ENCODE peak calls at places on chromosomes 4 and X, in five cellular contexts. L is HCT116, P is cardiac fibroblast, G is AG09309, U is progenitor cell of endocrine pancreas. D is an unnamed sample.

GRCh38 chrX:13033193-13033592 is 11.2 kb downstream of the FAM9C start:
- DNase-seq in U (no peak), L (no peak), P (no peak), G (no peak), D (no peak)

GRCh38 chr4:144499777-144500176 is 146.2 kb upstream of the HHIP start:
- DNase-seq in L (no peak), U (no peak), P (no peak), G (no peak), D (no peak)

GRCh38 chr4:164874791-164875190 is 2.2 kb upstream of the APELA start:
- DNase-seq in G (no peak), L (no peak), P (no peak), U (no peak), D (no peak)

GRCh38 chr4:15063341-15063740 is 61.1 kb downstream of the CPEB2 start:
- DNase-seq in P (no peak), L (no peak), G (no peak), U (no peak), D (no peak)

GRCh38 chr4:176708771-176709311 is 83.9 kb downstream of the VEGFC start:
- DNase-seq in G (no peak), U (no peak), P (no peak), L (no peak), D (no peak)

GRCh38 chrX:37692918-37693317 is 7.3 kb downstream of the XK start:
- DNase-seq in G (no peak), L (no peak), P (no peak), U (no peak), D (no peak)

GRCh38 chr4:140943486-140943885 is 187.3 kb upstream of the TBC1D9 start:
- DNase-seq in U (no peak), P (peak; percentile 54), G (no peak), L (no peak), D (no peak)

GRCh38 chr4:105622269-105622668 is 69.8 kb downstream of the ARHGEF38 start:
- DNase-seq in U (no peak), G (no peak), L (no peak), P (peak; percentile 87), D (peak; percentile 59)

GRCh38 chr4:45518832-45519231 is 605.0 kb downstream of the GABRG1 start:
- DNase-seq in L (no peak), U (no peak), P (no peak), G (no peak), D (no peak)

GRCh38 chrX:97481228-97481627 is 597.5 kb downstream of the RPA4 start:
- DNase-seq in U (no peak), P (no peak), L (no peak), G (no peak), D (no peak)

GRCh38 chr4:165326831-165327210 is 648 bp upstream of the MSMO1 start:
- DNase-seq in G (no peak), L (no peak), P (peak; percentile 54), U (no peak), D (no peak)

GRCh38 chrX:115233497-115234219 is at the start of gene LRCH2:
- DNase-seq in P (peak; percentile 58), U (peak; percentile 39), L (no peak), G (no peak), D (no peak)

GRCh38 chr4:28357985-28358384 is 1497.3 kb downstream of the STIM2 start:
- DNase-seq in U (no peak), L (peak; percentile 7), G (peak; percentile 11), P (peak; percentile 37), D (no peak)

GRCh38 chr4:19651481-19651880 is 600.2 kb upstream of the SLIT2 start:
- DNase-seq in G (peak; percentile 16), U (no peak), L (no peak), P (no peak), D (no peak)

GRCh38 chr4:69321153-69321729 is 41.0 kb downstream of the UGT2B28 start:
- DNase-seq in U (no peak), G (no peak), L (no peak), P (no peak), D (no peak)

GRCh38 chrX:9539611-9540387 is 74.9 kb downstream of the TBL1X start:
- DNase-seq in L (no peak), G (no peak), U (no peak), P (no peak), D (no peak)

GRCh38 chr4:73822812-73823480 is 13.5 kb upstream of the CXCL6 start:
- DNase-seq in G (no peak), P (no peak), L (no peak), U (no peak), D (no peak)

GRCh38 chr4:57443308-57444243 is 333.4 kb upstream of the IGFBP7 start:
- DNase-seq in U (no peak), G (no peak), L (no peak), P (no peak), D (no peak)

GRCh38 chr4:13547563-13548041 is 3.3 kb upstream of the NKX3-2 start:
- DNase-seq in P (no peak), G (no peak), U (no peak), L (no peak), D (no peak)

GRCh38 chr4:44722001-44722400 is 4.4 kb downstream of the GNPDA2 start:
- DNase-seq in U (no peak), G (no peak), L (no peak), P (no peak), D (no peak)

GRCh38 chrX:40550069-40550468 is 30.7 kb upstream of the ATP6AP2 start:
- DNase-seq in G (no peak), U (no peak), L (no peak), P (no peak), D (no peak)
- TF ChIP-seq CTCF in G (no peak), U (no peak), L (no peak), P (no peak), D (no peak)

GRCh38 chr4:95585016-95585695 is 36.4 kb upstream of the UNC5C start:
- DNase-seq in G (no peak), L (peak; percentile 39), P (no peak), U (no peak), D (no peak)

DNA sequence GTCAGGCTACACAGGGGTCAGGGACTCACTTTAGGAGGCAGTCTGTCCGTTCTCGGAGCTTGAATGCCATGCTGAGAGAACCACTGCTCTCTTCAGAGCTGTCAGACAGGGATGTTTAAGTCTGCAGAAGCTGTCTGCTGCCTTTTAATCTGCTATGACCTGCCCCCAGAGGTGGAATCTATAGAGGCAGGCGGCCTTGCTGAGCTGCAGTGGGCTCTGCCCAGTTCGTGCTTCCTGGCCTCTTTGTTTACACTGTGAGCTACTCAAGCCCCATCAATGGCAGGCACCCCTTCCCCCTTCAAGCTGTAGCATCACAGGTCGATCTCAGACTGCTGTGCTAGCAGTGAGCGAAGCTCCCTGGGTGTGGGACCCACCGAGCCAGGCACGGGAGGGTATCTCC is 31.5 kb upstream of the UNC5C start:
- DNase-seq in L (no peak), G (no peak), U (no peak), P (no peak), D (no peak)
- TF ChIP-seq CTCF in L (no peak), G (no peak), U (no peak), P (no peak), D (no peak)

DNA sequence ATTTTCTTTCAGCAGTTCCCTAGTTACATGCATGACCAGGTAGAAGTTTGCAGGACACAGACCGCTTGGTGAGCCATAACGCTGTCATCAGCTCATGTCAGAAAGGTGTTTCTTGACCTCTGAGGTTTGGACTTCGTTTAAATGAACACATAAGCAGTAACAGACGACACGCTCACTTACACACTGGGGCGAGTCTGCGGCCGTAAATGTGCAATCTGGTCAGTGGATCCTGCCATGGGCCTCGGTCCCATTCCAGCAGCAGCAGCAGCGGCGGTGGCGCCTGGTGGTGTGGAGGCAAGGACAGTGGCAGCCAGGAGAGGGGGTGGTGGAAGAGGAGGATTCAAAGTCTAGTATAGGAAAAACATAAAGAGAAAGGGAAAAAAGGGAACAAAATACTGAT is 111.9 kb upstream of the CBR4 start:
- DNase-seq in G (no peak), L (no peak), P (no peak), U (no peak), D (peak; percentile 36)
- TF ChIP-seq CTCF in G (no peak), L (no peak), P (no peak), U (no peak), D (peak; percentile 29)

GRCh38 chr4:992297-993110 is 700 bp downstream of the SLC26A1 start:
- DNase-seq in U (no peak), P (no peak), G (no peak), L (no peak), D (peak; percentile 75)
- TF ChIP-seq CTCF in U (no peak), P (no peak), G (no peak), L (no peak), D (no peak)

DNA sequence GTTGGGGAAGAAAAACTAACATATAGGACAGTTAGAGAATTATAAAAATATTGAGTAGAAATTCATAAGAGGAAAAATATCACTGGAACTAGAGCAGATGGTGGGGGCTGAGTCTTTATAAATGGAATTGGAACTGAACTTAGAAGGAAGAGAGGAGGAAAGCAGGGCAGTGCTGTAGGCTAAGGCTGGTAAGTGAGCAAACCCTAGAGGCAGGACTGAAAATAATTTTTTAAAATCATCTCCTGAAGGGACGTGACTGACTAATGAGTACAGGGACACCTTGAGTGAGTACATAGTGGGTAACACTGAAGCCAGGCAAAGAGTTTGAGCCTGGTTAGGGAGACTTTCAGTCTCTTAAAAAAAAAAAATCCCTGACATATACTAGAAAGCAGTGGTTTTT is 63.3 kb downstream of the GALNT7 start:
- DNase-seq in L (no peak), G (no peak), P (peak; percentile 57), U (no peak), D (no peak)
- TF ChIP-seq CTCF in L (peak; percentile 35), G (peak; percentile 38), P (peak; percentile 33), U (no peak), D (peak; percentile 48)

GRCh38 chrX:120512627-120513026 is 43.5 kb upstream of the LAMP2 start:
- DNase-seq in L (no peak), P (no peak), G (no peak), U (no peak), D (no peak)

GRCh38 chrX:120512222-120512621 is 43.1 kb upstream of the LAMP2 start:
- DNase-seq in L (no peak), U (no peak), G (no peak), P (no peak), D (no peak)

GRCh38 chrX:120517936-120518335 is 42.8 kb downstream of the CUL4B start:
- DNase-seq in G (peak; percentile 4), L (no peak), P (peak; percentile 59), U (no peak), D (peak; percentile 75)

DNA sequence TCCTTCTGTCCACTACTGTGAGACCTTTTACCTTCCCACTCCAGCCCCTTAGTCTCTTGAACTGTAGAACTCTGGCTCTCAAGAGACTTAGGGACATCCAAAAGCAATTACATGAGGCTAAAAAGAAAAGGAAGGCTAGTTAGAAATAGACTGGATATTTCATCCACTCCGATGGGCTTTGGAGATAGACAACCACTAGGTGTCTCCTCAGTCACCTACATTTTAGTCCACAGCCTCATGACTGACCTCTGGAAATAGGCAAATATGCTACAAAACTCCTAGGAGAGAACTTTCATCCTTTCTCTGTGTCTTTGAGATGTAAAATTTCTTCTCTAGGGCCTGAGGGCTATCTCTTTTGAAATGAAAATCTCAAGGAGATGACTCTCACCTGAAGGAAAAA is 45.1 kb upstream of the LAMP2 start:
- DNase-seq in G (no peak), U (no peak), L (no peak), P (peak; percentile 31), D (no peak)
- TF ChIP-seq CTCF in G (peak; percentile 43), U (peak; percentile 37), L (peak; percentile 38), P (peak; percentile 33), D (peak; percentile 58)

GRCh38 chr4:163191999-163192398 is 25.3 kb upstream of the NAF1 start:
- DNase-seq in U (no peak), P (peak; percentile 5), L (peak; percentile 31), G (no peak), D (no peak)
- TF ChIP-seq CTCF in U (no peak), P (peak; percentile 30), L (peak; percentile 63), G (peak; percentile 40), D (peak; percentile 30)